ENCODE peak calls at places on chromosomes 3 and 15, in six cellular contexts. P, T, J, C, D and N are unnamed samples.

GRCh38 chr15:58934114-58934447 is 602 bp upstream of the SLTM start:
- DNase-seq in D (no peak), T (no peak), C (no peak), P (no peak), J (no peak), N (no peak)

GRCh38 chr3:139759470-139759869 is 81.7 kb upstream of the NMNAT3 start:
- DNase-seq in D (peak), J (no peak), T (no peak), C (no peak), P (no peak), N (no peak)

GRCh38 chr15:78084359-78084750 is 6.8 kb upstream of the TBC1D2B start:
- DNase-seq in D (no peak), J (no peak), T (no peak), P (no peak), C (no peak), N (no peak)

GRCh38 chr3:104519468-104519867 is 847.2 kb upstream of the ALCAM start:
- DNase-seq in D (no peak), P (no peak), J (no peak), T (no peak), C (peak), N (no peak)

GRCh38 chr15:63909819-63910437 is 76.2 kb upstream of the HERC1 start:
- DNase-seq in T (no peak), P (peak), J (no peak), C (no peak), D (peak), N (peak)

GRCh38 chr15:62554164-62554563 is 389.1 kb upstream of the C2CD4B start:
- DNase-seq in T (no peak), J (no peak), P (no peak), D (no peak), C (no peak), N (no peak)

GRCh38 chr15:75786564-75786925 is 56.7 kb upstream of the UBE2Q2 start:
- DNase-seq in C (no peak), J (no peak), D (no peak), T (no peak), P (no peak), N (no peak)

GRCh38 chr15:92903956-92904831 is 4.1 kb downstream of the CHD2 start:
- DNase-seq in P (peak), J (peak), C (peak), D (peak), T (peak), N (peak)

GRCh38 chr3:138010273-138010590 is 267 bp downstream of the CLDN18 start:
- DNase-seq in T (no peak), P (no peak), D (no peak), J (no peak), C (no peak), N (no peak)

GRCh38 chr15:70313099-70314017 is 215.6 kb upstream of the TLE3 start:
- DNase-seq in J (no peak), P (no peak), T (no peak), C (no peak), D (no peak), N (no peak)

GRCh38 chr3:53046171-53047170 is 598 bp upstream of the SFMBT1 start:
- DNase-seq in T (peak), D (peak), J (peak), P (peak), C (peak), N (peak)

GRCh38 chr3:141380987-141381386 is 12.7 kb downstream of the ZBTB38 start:
- DNase-seq in T (no peak), P (no peak), C (peak), J (no peak), D (no peak), N (no peak)

GRCh38 chr3:73148207-73148606 is 86.7 kb downstream of the EBLN2 start:
- DNase-seq in P (no peak), C (no peak), T (no peak), D (no peak), J (no peak), N (no peak)

GRCh38 chr3:187841552-187841951 is 96.3 kb upstream of the BCL6 start:
- DNase-seq in T (peak), D (no peak), P (peak), C (no peak), J (peak), N (peak)

GRCh38 chr3:52534281-52535183 is 875 bp upstream of the NT5DC2 start:
- DNase-seq in C (no peak), D (peak), T (peak), P (peak), J (peak), N (peak)

GRCh38 chr3:42547401-42547945 is 34.3 kb downstream of the SEC22C start:
- DNase-seq in C (peak), P (peak), J (peak), D (peak), T (peak), N (peak)

GRCh38 chr3:9396301-9396631 is 1.1 kb upstream of the SETD5 start:
- DNase-seq in T (peak), C (peak), D (peak), P (peak), J (peak), N (peak)

GRCh38 chr3:87435926-87436630 is 159.7 kb upstream of the POU1F1 start:
- DNase-seq in T (no peak), J (no peak), C (no peak), D (no peak), P (no peak), N (no peak)

GRCh38 chr3:16335772-16336621 is 71.0 kb downstream of the OXNAD1 start:
- DNase-seq in C (no peak), J (no peak), T (no peak), P (peak), D (peak), N (no peak)

GRCh38 chr15:90376789-90377188 is 11.3 kb upstream of the IQGAP1 start:
- DNase-seq in T (no peak), P (no peak), C (peak), D (no peak), J (no peak), N (no peak)

GRCh38 chr3:27544372-27544865 is 60.2 kb upstream of the SLC4A7 start:
- DNase-seq in J (no peak), T (no peak), D (peak), C (no peak), P (peak), N (no peak)

GRCh38 chr3:29331830-29332637 is 51.2 kb downstream of the RBMS3 start:
- DNase-seq in P (no peak), T (no peak), C (peak), J (no peak), D (peak), N (no peak)

GRCh38 chr3:29335438-29335837 is 54.6 kb downstream of the RBMS3 start:
- DNase-seq in P (peak), D (peak), C (no peak), J (no peak), T (peak), N (peak)

GRCh38 chr3:29335921-29336320 is 55.0 kb downstream of the RBMS3 start:
- DNase-seq in C (no peak), J (no peak), P (no peak), D (peak), T (no peak), N (no peak)

GRCh38 chr3:29333520-29333919 is 52.6 kb downstream of the RBMS3 start:
- DNase-seq in P (no peak), T (no peak), D (peak), C (no peak), J (no peak), N (no peak)

GRCh38 chr3:29334652-29335189 is 53.9 kb downstream of the RBMS3 start:
- DNase-seq in P (no peak), D (no peak), C (no peak), T (no peak), J (no peak), N (no peak)
- H3K4me3 ChIP-seq in P (peak), D (no peak), C (no peak), T (no peak), J (no peak), N (no peak)

DNA sequence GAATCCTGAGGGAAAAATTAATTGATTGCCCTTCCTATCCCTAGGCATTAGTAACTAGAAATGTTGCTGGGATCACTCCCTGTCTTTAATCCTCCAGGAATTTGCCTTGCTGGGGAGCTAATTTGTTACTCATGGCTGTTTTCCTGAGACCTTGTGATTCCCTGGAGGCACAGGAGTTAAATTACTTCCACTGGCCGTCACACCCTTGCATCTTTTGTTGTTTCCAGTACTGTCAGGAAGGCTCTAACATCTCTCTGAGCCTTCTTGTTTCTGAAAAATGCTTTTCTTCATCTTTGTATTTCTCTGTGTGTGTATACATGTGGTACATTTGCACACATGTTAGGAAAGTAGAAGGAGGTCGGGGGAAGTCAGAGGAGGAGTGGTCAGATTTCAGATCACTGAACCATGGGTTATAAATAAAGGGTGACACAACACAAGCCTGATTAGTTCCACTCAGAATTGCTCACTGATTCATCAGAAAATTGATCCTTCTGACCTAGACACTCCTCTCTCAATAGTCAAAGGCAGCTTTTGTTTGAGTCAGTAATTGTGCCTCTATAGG is 23.5 kb upstream of the LRRFIP2 start:
- DNase-seq in T (peak), C (no peak), J (no peak), P (no peak), D (peak), N (peak)
- H3K4me3 ChIP-seq in T (peak), C (no peak), J (no peak), P (no peak), D (no peak), N (no peak)

GRCh38 chr3:149315694-149316093 is 17.7 kb downstream of the TM4SF18 start:
- DNase-seq in P (no peak), J (no peak), D (peak), T (no peak), C (no peak), N (no peak)

GRCh38 chr3:149317072-149317471 is 16.4 kb downstream of the TM4SF18 start:
- DNase-seq in D (no peak), P (no peak), J (no peak), C (no peak), T (no peak), N (no peak)

GRCh38 chr3:149321640-149322039 is 11.8 kb downstream of the TM4SF18 start:
- DNase-seq in D (no peak), T (no peak), P (no peak), J (no peak), C (no peak), N (no peak)

GRCh38 chr3:149316427-149316826 is 17.0 kb downstream of the TM4SF18 start:
- DNase-seq in T (no peak), C (no peak), P (no peak), J (no peak), D (no peak), N (no peak)

DNA sequence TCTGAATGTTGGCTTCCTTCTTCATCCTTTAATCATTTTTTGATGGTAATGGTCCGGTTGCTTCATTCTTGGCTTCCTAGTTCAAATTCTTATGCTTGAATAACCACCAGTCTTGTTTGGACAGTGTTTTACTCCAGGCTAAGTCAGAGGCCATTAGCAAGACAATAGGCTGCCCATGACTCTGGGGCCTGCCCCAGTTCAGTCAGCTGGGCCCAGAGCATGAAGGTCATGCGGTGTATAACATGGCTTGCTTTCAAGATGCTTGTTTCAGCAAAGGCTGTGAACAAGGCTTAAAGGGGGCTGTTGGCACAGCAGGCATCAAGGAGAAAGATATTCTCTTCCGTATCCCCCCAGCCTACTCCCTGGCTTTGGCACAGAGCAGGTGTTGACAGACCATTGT is 13.7 kb downstream of the TM4SF18 start:
- DNase-seq in P (no peak), J (no peak), T (no peak), D (no peak), C (no peak), N (no peak)
- H3K4me3 ChIP-seq in P (no peak), J (no peak), T (no peak), D (no peak), C (no peak), N (no peak)

GRCh38 chr3:48662140-48662752 is 440 bp downstream of the CELSR3 start:
- DNase-seq in C (no peak), T (peak), P (no peak), D (no peak), J (no peak), N (no peak)

GRCh38 chr3:48660800-48661400 is 1.8 kb downstream of the CELSR3 start:
- DNase-seq in D (no peak), C (no peak), T (no peak), J (no peak), P (no peak), N (no peak)

GRCh38 chr3:48663489-48664312 is 1.0 kb upstream of the CELSR3 start:
- DNase-seq in P (peak), T (peak), C (peak), J (peak), D (peak), N (peak)

GRCh38 chr3:48662753-48663488 is at the start of gene CELSR3:
- DNase-seq in D (peak), T (peak), C (peak), J (peak), P (peak), N (peak)

DNA sequence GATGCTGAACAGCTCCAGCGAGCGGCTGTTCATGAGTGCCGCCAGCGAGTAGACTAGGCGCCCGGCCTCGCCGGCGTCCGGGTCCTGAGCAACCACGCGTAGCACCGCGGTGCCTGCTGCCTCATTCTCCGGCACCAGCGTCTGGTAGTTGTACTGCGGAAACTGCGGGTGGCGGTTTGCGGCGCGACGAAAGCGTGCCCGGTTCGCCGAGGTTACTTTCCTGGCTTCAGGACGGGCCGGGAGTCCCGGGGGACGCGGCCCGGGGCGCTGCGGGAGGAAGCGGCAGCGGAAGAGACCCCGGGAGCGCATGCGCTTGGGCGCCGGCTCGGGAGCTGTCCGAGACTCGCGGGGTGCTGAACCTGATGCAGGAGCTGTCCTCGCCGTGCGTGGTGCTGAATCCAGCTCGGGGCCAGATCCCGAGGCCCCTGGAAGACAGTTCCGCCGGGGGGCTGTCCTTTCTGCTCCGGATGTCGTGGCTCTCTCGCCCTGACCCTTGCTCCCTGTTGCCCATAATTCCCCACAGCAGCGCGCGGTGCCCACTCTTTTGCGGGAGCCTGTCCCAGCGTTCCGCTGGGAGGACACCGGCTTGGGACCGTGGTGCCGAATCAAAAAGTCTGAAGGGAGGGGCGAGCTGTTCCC is 1.1 kb downstream of the CELSR3 start:
- DNase-seq in C (peak), P (peak), T (peak), D (peak), J (no peak), N (peak)
- H3K4me3 ChIP-seq in C (peak), P (peak), T (peak), D (peak), J (peak), N (no peak)

GRCh38 chr15:23372284-23372683 is 17.7 kb downstream of the GOLGA8S start:
- DNase-seq in J (no peak), P (peak), D (peak), T (no peak), C (no peak), N (peak)
- H3K4me3 ChIP-seq in J (no peak), P (no peak), D (no peak), T (no peak), C (no peak), N (no peak)

DNA sequence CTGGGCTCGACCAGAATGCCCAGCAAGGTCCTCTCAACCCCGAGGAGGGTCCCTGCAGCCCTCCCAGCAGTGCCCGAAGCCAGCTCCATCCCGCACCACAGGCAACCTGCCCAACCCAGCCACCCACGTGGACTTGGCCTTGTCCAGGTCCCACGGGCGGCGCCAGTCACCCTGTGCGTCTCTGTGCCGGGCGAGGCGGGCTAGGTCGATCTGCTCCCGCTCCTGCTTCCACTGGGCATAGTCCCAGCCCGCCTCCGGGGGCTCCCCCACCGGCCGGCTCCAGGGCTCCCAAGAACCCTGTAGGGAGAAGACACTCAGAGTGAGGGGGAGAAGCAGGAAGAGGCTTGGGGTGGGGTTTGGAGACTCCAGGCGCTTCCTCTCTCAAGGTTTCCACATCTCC is 3.1 kb downstream of the CCDC9B start:
- DNase-seq in P (no peak), D (no peak), T (no peak), J (no peak), C (no peak), N (no peak)
- H3K4me3 ChIP-seq in P (no peak), D (no peak), T (no peak), J (no peak), C (no peak), N (no peak)